ENCODE peak calls at places on chromosomes 5 and 9, in four cellular contexts. P is glutamatergic neuron, Q is NB4, D is GM03348. G is an unnamed sample.
A peak's percentile ranks its signal among the peaks of the same experiment; 100 is the strongest.

GRCh38 chr9:23423999-23424398 is 402.0 kb downstream of the ELAVL2 start:
- DNase-seq in P (no peak), Q (no peak), D (no peak), G (no peak)

GRCh38 chr9:15231788-15232635 is 75.0 kb downstream of the TTC39B start:
- DNase-seq in P (no peak), Q (peak; percentile 75), D (peak; percentile 46), G (no peak)

GRCh38 chr5:96651948-96652753 is 10.0 kb upstream of the CAST start:
- DNase-seq in P (peak; percentile 24), Q (peak; percentile 13), D (no peak), G (no peak)

GRCh38 chr9:121618504-121618903 is 32.9 kb upstream of the DAB2IP start:
- DNase-seq in P (no peak), Q (no peak), D (no peak), G (no peak)

GRCh38 chr9:13817754-13818278 is 496.1 kb downstream of the NFIB start:
- DNase-seq in P (no peak), Q (no peak), D (peak; percentile 17), G (peak; percentile 18)

GRCh38 chr9:131667576-131667975 is 72.3 kb downstream of the RAPGEF1 start:
- DNase-seq in P (no peak), Q (peak; percentile 19), D (no peak), G (no peak)

GRCh38 chr5:89043676-89044075 is 160.7 kb upstream of the MEF2C start:
- DNase-seq in P (no peak), Q (no peak), D (no peak), G (no peak)

GRCh38 chr9:98778711-98779530 is 17.4 kb downstream of the ANKS6 start:
- DNase-seq in P (peak; percentile 43), Q (no peak), D (no peak), G (no peak)

GRCh38 chr5:34657550-34657921 is 1.4 kb downstream of the RAI14 start:
- DNase-seq in P (peak; percentile 69), Q (no peak), D (peak; percentile 52), G (peak; percentile 75)

GRCh38 chr9:3262831-3263544 is 262.8 kb downstream of the RFX3 start:
- DNase-seq in P (no peak), Q (no peak), D (no peak), G (no peak)

GRCh38 chr9:76403352-76403751 is 9.1 kb upstream of the RFK start:
- DNase-seq in P (no peak), Q (peak; percentile 69), D (peak; percentile 78), G (peak; percentile 92)

GRCh38 chr9:115694991-115695390 is 458.6 kb upstream of the PAPPA start:
- DNase-seq in P (no peak), Q (no peak), D (no peak), G (peak; percentile 50)

GRCh38 chr5:33772276-33772990 is 119.4 kb downstream of the ADAMTS12 start:
- DNase-seq in P (no peak), Q (no peak), D (peak; percentile 36), G (peak; percentile 65)

GRCh38 chr5:69504036-69504435 is 11.4 kb downstream of the OCLN start:
- DNase-seq in P (no peak), Q (no peak), D (no peak), G (no peak)

GRCh38 chr5:17918373-17919104 is 284.3 kb downstream of the TAF11L14 start:
- DNase-seq in P (no peak), Q (no peak), D (no peak), G (peak; percentile 40)